ENCODE peak calls at places on chromosome 9, in nine cellular contexts. One of them, this sample, is unnamed.

GRCh38 chr9:89427621-89428221 is 70.2 kb downstream of the SEMA4D start:
- DNase-seq in ovary: no peak
- DNase-seq in erythroblast: no peak
- DNase-seq in body of pancreas: no peak
- DNase-seq in A549: no peak
- DNase-seq in transverse colon: no peak
- DNase-seq in gastrocnemius medialis: no peak
- DNase-seq in HepG2: no peak
- DNase-seq in adrenal gland: peak
- DNase-seq in this sample: no peak

GRCh38 chr9:91188719-91189590 is 172.8 kb downstream of the AUH start:
- DNase-seq in gastrocnemius medialis: no peak
- DNase-seq in body of pancreas: no peak
- DNase-seq in erythroblast: no peak
- DNase-seq in A549: no peak
- DNase-seq in ovary: no peak
- DNase-seq in HepG2: no peak
- DNase-seq in adrenal gland: no peak
- DNase-seq in transverse colon: no peak
- DNase-seq in this sample: no peak

GRCh38 chr9:129803679-129804065 is 688 bp downstream of the TOR1B start:
- DNase-seq in body of pancreas: no peak
- DNase-seq in transverse colon: no peak
- DNase-seq in adrenal gland: no peak
- DNase-seq in erythroblast: peak
- DNase-seq in ovary: no peak
- DNase-seq in A549: no peak
- DNase-seq in HepG2: no peak
- DNase-seq in gastrocnemius medialis: no peak
- DNase-seq in this sample: no peak

GRCh38 chr9:2560175-2560574 is 61.4 kb upstream of the VLDLR start:
- DNase-seq in gastrocnemius medialis: no peak
- DNase-seq in HepG2: no peak
- DNase-seq in transverse colon: no peak
- DNase-seq in body of pancreas: peak
- DNase-seq in adrenal gland: no peak
- DNase-seq in erythroblast: no peak
- DNase-seq in A549: no peak
- DNase-seq in ovary: no peak
- DNase-seq in this sample: no peak

GRCh38 chr9:34991833-34992375 is 2.4 kb downstream of the DNAJB5 start:
- DNase-seq in erythroblast: no peak
- DNase-seq in ovary: peak
- DNase-seq in transverse colon: no peak
- DNase-seq in HepG2: peak
- DNase-seq in adrenal gland: peak
- DNase-seq in body of pancreas: peak
- DNase-seq in gastrocnemius medialis: peak
- DNase-seq in A549: no peak
- DNase-seq in this sample: no peak

GRCh38 chr9:120856700-120857099 is 14.0 kb upstream of the PSMD5 start:
- DNase-seq in A549: no peak
- DNase-seq in body of pancreas: peak
- DNase-seq in transverse colon: peak
- DNase-seq in HepG2: no peak
- DNase-seq in adrenal gland: no peak
- DNase-seq in erythroblast: no peak
- DNase-seq in ovary: no peak
- DNase-seq in gastrocnemius medialis: no peak
- DNase-seq in this sample: peak

GRCh38 chr9:35490910-35491465 is 1.1 kb downstream of the RUSC2 start:
- DNase-seq in ovary: no peak
- DNase-seq in body of pancreas: no peak
- DNase-seq in transverse colon: no peak
- DNase-seq in gastrocnemius medialis: no peak
- DNase-seq in erythroblast: no peak
- DNase-seq in HepG2: no peak
- DNase-seq in A549: no peak
- DNase-seq in adrenal gland: no peak
- DNase-seq in this sample: no peak

GRCh38 chr9:70600479-70600878 is 186.0 kb upstream of the KLF9 start:
- DNase-seq in HepG2: no peak
- DNase-seq in gastrocnemius medialis: peak
- DNase-seq in erythroblast: no peak
- DNase-seq in body of pancreas: no peak
- DNase-seq in A549: no peak
- DNase-seq in ovary: peak
- DNase-seq in adrenal gland: peak
- DNase-seq in transverse colon: peak
- DNase-seq in this sample: no peak

GRCh38 chr9:129554649-129555048 is 66.3 kb downstream of the C9orf50 start:
- DNase-seq in transverse colon: no peak
- DNase-seq in body of pancreas: no peak
- DNase-seq in adrenal gland: no peak
- DNase-seq in A549: no peak
- DNase-seq in gastrocnemius medialis: no peak
- DNase-seq in erythroblast: no peak
- DNase-seq in ovary: no peak
- DNase-seq in HepG2: no peak
- DNase-seq in this sample: no peak

GRCh38 chr9:14433841-14434511 is 120.0 kb upstream of the NFIB start:
- DNase-seq in A549: peak
- DNase-seq in erythroblast: peak
- DNase-seq in ovary: peak
- DNase-seq in transverse colon: no peak
- DNase-seq in gastrocnemius medialis: no peak
- DNase-seq in HepG2: peak
- DNase-seq in adrenal gland: peak
- DNase-seq in body of pancreas: peak
- DNase-seq in this sample: no peak

GRCh38 chr9:77218612-77219011 is 41.3 kb downstream of the VPS13A start:
- DNase-seq in transverse colon: no peak
- DNase-seq in erythroblast: no peak
- DNase-seq in adrenal gland: no peak
- DNase-seq in gastrocnemius medialis: no peak
- DNase-seq in A549: no peak
- DNase-seq in body of pancreas: no peak
- DNase-seq in ovary: no peak
- DNase-seq in HepG2: no peak
- DNase-seq in this sample: no peak

GRCh38 chr9:5518937-5519319 is 8.6 kb downstream of the PDCD1LG2 start:
- DNase-seq in gastrocnemius medialis: no peak
- DNase-seq in erythroblast: no peak
- DNase-seq in HepG2: no peak
- DNase-seq in transverse colon: no peak
- DNase-seq in body of pancreas: no peak
- DNase-seq in ovary: no peak
- DNase-seq in adrenal gland: no peak
- DNase-seq in A549: no peak
- DNase-seq in this sample: no peak

GRCh38 chr9:97983524-97984187 is 515 bp downstream of the ANP32B start:
- DNase-seq in body of pancreas: peak
- DNase-seq in erythroblast: peak
- DNase-seq in gastrocnemius medialis: peak
- DNase-seq in HepG2: no peak
- DNase-seq in ovary: peak
- DNase-seq in transverse colon: peak
- DNase-seq in adrenal gland: no peak
- DNase-seq in A549: peak
- DNase-seq in this sample: peak

GRCh38 chr9:120909904-120910303 is 16.7 kb downstream of the TRAF1 start:
- DNase-seq in gastrocnemius medialis: no peak
- DNase-seq in erythroblast: no peak
- DNase-seq in HepG2: no peak
- DNase-seq in A549: no peak
- DNase-seq in transverse colon: no peak
- DNase-seq in body of pancreas: no peak
- DNase-seq in adrenal gland: no peak
- DNase-seq in ovary: no peak
- DNase-seq in this sample: no peak

GRCh38 chr9:130770679-130771442 is 64.2 kb upstream of the ABL1 start:
- DNase-seq in erythroblast: peak
- DNase-seq in HepG2: peak
- DNase-seq in gastrocnemius medialis: no peak
- DNase-seq in transverse colon: no peak
- DNase-seq in A549: peak
- DNase-seq in ovary: no peak
- DNase-seq in adrenal gland: no peak
- DNase-seq in body of pancreas: no peak
- DNase-seq in this sample: no peak

GRCh38 chr9:88951143-88951542 is 40.1 kb upstream of the S1PR3 start:
- DNase-seq in A549: no peak
- DNase-seq in erythroblast: no peak
- DNase-seq in HepG2: no peak
- DNase-seq in adrenal gland: no peak
- DNase-seq in body of pancreas: no peak
- DNase-seq in ovary: no peak
- DNase-seq in transverse colon: no peak
- DNase-seq in gastrocnemius medialis: no peak
- DNase-seq in this sample: no peak

GRCh38 chr9:131030978-131031641 is 22.1 kb downstream of the LAMC3 start:
- DNase-seq in adrenal gland: no peak
- DNase-seq in HepG2: no peak
- DNase-seq in A549: no peak
- DNase-seq in body of pancreas: no peak
- DNase-seq in ovary: no peak
- DNase-seq in transverse colon: no peak
- DNase-seq in gastrocnemius medialis: no peak
- DNase-seq in erythroblast: no peak
- DNase-seq in this sample: no peak

GRCh38 chr9:1100945-1101344 is 50.8 kb downstream of the DMRT2 start:
- DNase-seq in ovary: no peak
- DNase-seq in transverse colon: peak
- DNase-seq in HepG2: peak
- DNase-seq in adrenal gland: no peak
- DNase-seq in erythroblast: no peak
- DNase-seq in gastrocnemius medialis: peak
- DNase-seq in body of pancreas: peak
- DNase-seq in A549: no peak
- DNase-seq in this sample: no peak

GRCh38 chr9:96218821-96219614 is 83.0 kb downstream of the HSD17B3 start:
- DNase-seq in adrenal gland: no peak
- DNase-seq in body of pancreas: no peak
- DNase-seq in gastrocnemius medialis: no peak
- DNase-seq in transverse colon: no peak
- DNase-seq in HepG2: no peak
- DNase-seq in ovary: peak
- DNase-seq in A549: no peak
- DNase-seq in erythroblast: no peak
- DNase-seq in this sample: no peak

GRCh38 chr9:109232449-109232848 is 65.4 kb upstream of the FRRS1L start:
- DNase-seq in ovary: no peak
- DNase-seq in HepG2: no peak
- DNase-seq in adrenal gland: no peak
- DNase-seq in body of pancreas: no peak
- DNase-seq in A549: no peak
- DNase-seq in transverse colon: no peak
- DNase-seq in erythroblast: no peak
- DNase-seq in gastrocnemius medialis: no peak
- DNase-seq in this sample: no peak

GRCh38 chr9:130846487-130847305 is 11.6 kb downstream of the ABL1 start:
- DNase-seq in erythroblast: no peak
- DNase-seq in transverse colon: no peak
- DNase-seq in ovary: peak
- DNase-seq in HepG2: no peak
- DNase-seq in gastrocnemius medialis: no peak
- DNase-seq in adrenal gland: peak
- DNase-seq in A549: peak
- DNase-seq in body of pancreas: peak
- DNase-seq in this sample: no peak

DNA sequence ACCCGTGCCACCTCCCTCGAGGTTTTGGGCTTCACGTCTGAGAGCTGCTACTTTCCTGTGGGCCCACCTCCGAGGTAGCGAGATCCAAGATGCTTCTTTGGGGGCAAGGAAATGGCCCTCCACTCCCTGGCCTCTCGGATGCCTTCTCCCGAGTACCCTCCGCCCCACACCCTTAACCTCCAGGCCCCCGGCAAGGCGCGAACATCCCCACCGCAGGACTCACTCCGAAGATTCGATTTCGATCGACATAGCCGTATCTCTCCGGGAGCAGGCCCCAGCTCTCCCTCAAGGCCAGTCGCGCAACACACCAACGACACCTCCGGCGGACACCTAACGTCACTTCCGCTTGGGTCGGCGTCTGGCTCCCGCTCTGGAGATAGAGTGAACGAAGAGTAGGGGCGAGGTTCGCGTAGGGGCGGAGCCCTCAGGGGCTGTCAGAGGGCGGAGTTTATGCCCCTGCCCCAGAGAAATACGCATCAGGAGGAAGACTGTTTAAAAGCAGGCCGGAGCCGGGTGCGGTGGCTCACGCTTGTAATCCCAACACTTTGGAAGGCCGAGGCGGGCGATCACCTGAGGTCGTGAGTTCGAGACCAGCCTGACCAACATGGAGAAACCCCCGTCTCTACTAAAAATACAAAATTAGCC is at the start of gene SMU1:
- DNase-seq in erythroblast: peak
- DNase-seq in body of pancreas: peak
- DNase-seq in ovary: peak
- DNase-seq in transverse colon: peak
- DNase-seq in A549: peak
- DNase-seq in HepG2: peak
- DNase-seq in adrenal gland: peak
- DNase-seq in gastrocnemius medialis: peak
- DNase-seq in this sample: peak
- TF ChIP-seq POLR2A in erythroblast: peak
- TF ChIP-seq POLR2A in body of pancreas: peak
- TF ChIP-seq POLR2A in ovary: peak
- TF ChIP-seq POLR2A in transverse colon: peak
- TF ChIP-seq POLR2A in A549: peak
- TF ChIP-seq POLR2A in HepG2: peak
- TF ChIP-seq POLR2A in adrenal gland: peak
- TF ChIP-seq POLR2A in gastrocnemius medialis: peak
- TF ChIP-seq POLR2A in this sample: peak

GRCh38 chr9:133739408-133740280 is 1.5 kb upstream of the SARDH start:
- DNase-seq in gastrocnemius medialis: no peak
- DNase-seq in erythroblast: no peak
- DNase-seq in body of pancreas: no peak
- DNase-seq in HepG2: peak
- DNase-seq in transverse colon: no peak
- DNase-seq in A549: no peak
- DNase-seq in ovary: no peak
- DNase-seq in adrenal gland: no peak
- DNase-seq in this sample: no peak
- TF ChIP-seq POLR2A in gastrocnemius medialis: no peak
- TF ChIP-seq POLR2A in erythroblast: no peak
- TF ChIP-seq POLR2A in body of pancreas: no peak
- TF ChIP-seq POLR2A in HepG2: no peak
- TF ChIP-seq POLR2A in transverse colon: no peak
- TF ChIP-seq POLR2A in A549: no peak
- TF ChIP-seq POLR2A in ovary: no peak
- TF ChIP-seq POLR2A in adrenal gland: no peak
- TF ChIP-seq POLR2A in this sample: no peak

GRCh38 chr9:18358325-18358724 is 115.6 kb upstream of the ADAMTSL1 start:
- DNase-seq in ovary: no peak
- DNase-seq in transverse colon: no peak
- DNase-seq in erythroblast: no peak
- DNase-seq in gastrocnemius medialis: no peak
- DNase-seq in adrenal gland: no peak
- DNase-seq in HepG2: no peak
- DNase-seq in A549: no peak
- DNase-seq in body of pancreas: no peak
- DNase-seq in this sample: no peak
- TF ChIP-seq POLR2A in ovary: no peak
- TF ChIP-seq POLR2A in transverse colon: no peak
- TF ChIP-seq POLR2A in erythroblast: no peak
- TF ChIP-seq POLR2A in gastrocnemius medialis: no peak
- TF ChIP-seq POLR2A in adrenal gland: no peak
- TF ChIP-seq POLR2A in HepG2: no peak
- TF ChIP-seq POLR2A in A549: no peak
- TF ChIP-seq POLR2A in body of pancreas: no peak
- TF ChIP-seq POLR2A in this sample: no peak

GRCh38 chr9:72129271-72130156 is 19.7 kb upstream of the GDA start:
- DNase-seq in HepG2: peak
- DNase-seq in body of pancreas: peak
- DNase-seq in gastrocnemius medialis: no peak
- DNase-seq in erythroblast: no peak
- DNase-seq in adrenal gland: no peak
- DNase-seq in ovary: no peak
- DNase-seq in A549: no peak
- DNase-seq in transverse colon: peak
- DNase-seq in this sample: no peak
- TF ChIP-seq POLR2A in HepG2: no peak
- TF ChIP-seq POLR2A in body of pancreas: no peak
- TF ChIP-seq POLR2A in gastrocnemius medialis: no peak
- TF ChIP-seq POLR2A in erythroblast: no peak
- TF ChIP-seq POLR2A in adrenal gland: no peak
- TF ChIP-seq POLR2A in ovary: no peak
- TF ChIP-seq POLR2A in A549: no peak
- TF ChIP-seq POLR2A in transverse colon: no peak
- TF ChIP-seq POLR2A in this sample: no peak